ENCODE peak calls at places on chromosome 13, in six cellular contexts. One of them, this sample, is unnamed.

GRCh38 chr13:80830431-80830830 is 489.5 kb upstream of the SPRY2 start:
- DNase-seq in pulmonary artery endothelial cell: no peak
- DNase-seq in left ventricle myocardium inferior: no peak
- DNase-seq in MV-4-11: no peak
- DNase-seq in left lung: no peak
- DNase-seq in GM23338: no peak
- DNase-seq in this sample: no peak

GRCh38 chr13:33140161-33140560 is 123.9 kb downstream of the KL start:
- DNase-seq in MV-4-11: no peak
- DNase-seq in GM23338: no peak
- DNase-seq in pulmonary artery endothelial cell: no peak
- DNase-seq in left lung: no peak
- DNase-seq in left ventricle myocardium inferior: no peak
- DNase-seq in this sample: no peak

GRCh38 chr13:50366488-50367174 is 351.4 kb downstream of the KCNRG start:
- DNase-seq in left lung: no peak
- DNase-seq in MV-4-11: peak
- DNase-seq in left ventricle myocardium inferior: no peak
- DNase-seq in pulmonary artery endothelial cell: no peak
- DNase-seq in GM23338: no peak
- DNase-seq in this sample: peak

GRCh38 chr13:34591163-34591562 is 350.9 kb upstream of the NBEA start:
- DNase-seq in GM23338: no peak
- DNase-seq in left lung: no peak
- DNase-seq in left ventricle myocardium inferior: no peak
- DNase-seq in pulmonary artery endothelial cell: no peak
- DNase-seq in MV-4-11: no peak
- DNase-seq in this sample: no peak

GRCh38 chr13:112790735-112791641 is 101.2 kb downstream of the ATP11A start:
- DNase-seq in pulmonary artery endothelial cell: no peak
- DNase-seq in left ventricle myocardium inferior: no peak
- DNase-seq in GM23338: no peak
- DNase-seq in MV-4-11: no peak
- DNase-seq in left lung: peak
- DNase-seq in this sample: no peak

GRCh38 chr13:21066946-21067345 is 5.6 kb upstream of the LATS2 start:
- DNase-seq in left lung: no peak
- DNase-seq in MV-4-11: no peak
- DNase-seq in GM23338: no peak
- DNase-seq in pulmonary artery endothelial cell: no peak
- DNase-seq in left ventricle myocardium inferior: no peak
- DNase-seq in this sample: no peak

GRCh38 chr13:32381539-32381938 is 46.4 kb downstream of the N4BP2L1 start:
- DNase-seq in left ventricle myocardium inferior: no peak
- DNase-seq in pulmonary artery endothelial cell: no peak
- DNase-seq in MV-4-11: peak
- DNase-seq in left lung: no peak
- DNase-seq in GM23338: peak
- DNase-seq in this sample: no peak

GRCh38 chr13:73107459-73107858 is 48.7 kb downstream of the KLF5 start:
- DNase-seq in GM23338: no peak
- DNase-seq in left ventricle myocardium inferior: no peak
- DNase-seq in left lung: no peak
- DNase-seq in MV-4-11: no peak
- DNase-seq in pulmonary artery endothelial cell: no peak
- DNase-seq in this sample: no peak

GRCh38 chr13:74443623-74444022 is 309.4 kb upstream of the KLF12 start:
- DNase-seq in left ventricle myocardium inferior: no peak
- DNase-seq in MV-4-11: no peak
- DNase-seq in pulmonary artery endothelial cell: no peak
- DNase-seq in GM23338: no peak
- DNase-seq in left lung: no peak
- DNase-seq in this sample: no peak

GRCh38 chr13:114115191-114115671 is 17.2 kb downstream of the RASA3 start:
- DNase-seq in MV-4-11: peak
- DNase-seq in left lung: peak
- DNase-seq in pulmonary artery endothelial cell: peak
- DNase-seq in left ventricle myocardium inferior: no peak
- DNase-seq in GM23338: no peak
- DNase-seq in this sample: no peak

GRCh38 chr13:33751151-33751550 is 66.8 kb upstream of the RFC3 start:
- DNase-seq in left ventricle myocardium inferior: no peak
- DNase-seq in pulmonary artery endothelial cell: no peak
- DNase-seq in left lung: no peak
- DNase-seq in GM23338: no peak
- DNase-seq in MV-4-11: no peak
- DNase-seq in this sample: no peak

GRCh38 chr13:111898956-111899713 is 167.8 kb upstream of the SOX1 start:
- DNase-seq in left lung: no peak
- DNase-seq in GM23338: no peak
- DNase-seq in MV-4-11: no peak
- DNase-seq in left ventricle myocardium inferior: no peak
- DNase-seq in pulmonary artery endothelial cell: no peak
- DNase-seq in this sample: no peak

GRCh38 chr13:44434441-44435141 is 61.0 kb downstream of the SERP2 start:
- DNase-seq in GM23338: no peak
- DNase-seq in left ventricle myocardium inferior: no peak
- DNase-seq in MV-4-11: no peak
- DNase-seq in left lung: no peak
- DNase-seq in pulmonary artery endothelial cell: no peak
- DNase-seq in this sample: no peak

GRCh38 chr13:19836472-19836871 is 27.0 kb downstream of the ZMYM5 start:
- DNase-seq in left lung: no peak
- DNase-seq in left ventricle myocardium inferior: no peak
- DNase-seq in GM23338: no peak
- DNase-seq in pulmonary artery endothelial cell: no peak
- DNase-seq in MV-4-11: no peak
- DNase-seq in this sample: no peak

GRCh38 chr13:44302233-44302632 is 71.4 kb upstream of the SERP2 start:
- DNase-seq in left lung: no peak
- DNase-seq in MV-4-11: no peak
- DNase-seq in left ventricle myocardium inferior: no peak
- DNase-seq in GM23338: no peak
- DNase-seq in pulmonary artery endothelial cell: no peak
- DNase-seq in this sample: no peak

GRCh38 chr13:49954674-49955455 is 18.7 kb upstream of the SPRYD7 start:
- DNase-seq in GM23338: no peak
- DNase-seq in left lung: no peak
- DNase-seq in MV-4-11: no peak
- DNase-seq in pulmonary artery endothelial cell: no peak
- DNase-seq in left ventricle myocardium inferior: no peak
- DNase-seq in this sample: no peak

GRCh38 chr13:100540621-100541020 is 48.0 kb downstream of the GGACT start:
- DNase-seq in left ventricle myocardium inferior: no peak
- DNase-seq in pulmonary artery endothelial cell: no peak
- DNase-seq in MV-4-11: no peak
- DNase-seq in left lung: no peak
- DNase-seq in GM23338: no peak
- DNase-seq in this sample: no peak

This sample was measured in DMS153.